ENCODE peak calls at places on chromosomes 12 and 14, in seven cellular contexts. X, H, I, T, M, N and K are unnamed samples.

GRCh38 chr14:68718033-68718725 is 74.7 kb downstream of the ZFP36L1 start:
- DNase-seq in X (peak; percentile 33), H (peak; percentile 54), I (no peak), T (no peak), M (no peak), N (no peak), K (no peak)

GRCh38 chr12:57452937-57453509 is 2.1 kb upstream of the INHBE start:
- DNase-seq in X (peak; percentile 72), H (peak; percentile 40), I (peak; percentile 81), T (no peak), M (peak; percentile 93), N (no peak), K (peak; percentile 88)

GRCh38 chr14:55356913-55357312 is 54.7 kb downstream of the ATG14 start:
- DNase-seq in X (no peak), H (no peak), I (no peak), T (no peak), M (no peak), N (no peak), K (no peak)

GRCh38 chr14:39376671-39377403 is 55.4 kb downstream of the FBXO33 start:
- DNase-seq in X (no peak), H (no peak), I (peak; percentile 66), T (no peak), M (no peak), N (no peak), K (peak; percentile 45)

GRCh38 chr12:674272-674781 is 11.1 kb upstream of the NINJ2 start:
- DNase-seq in X (peak; percentile 98), H (peak; percentile 90), I (no peak), T (no peak), M (no peak), N (peak; percentile 9), K (no peak)

GRCh38 chr14:32896979-32897723 is 41.5 kb upstream of the NPAS3 start:
- DNase-seq in X (no peak), H (peak; percentile 1), I (peak; percentile 39), T (no peak), M (no peak), N (no peak), K (peak; percentile 55)

GRCh38 chr12:51482808-51483532 is 58.3 kb downstream of the SLC4A8 start:
- DNase-seq in X (peak; percentile 30), H (peak; percentile 77), I (peak; percentile 4), T (no peak), M (no peak), N (no peak), K (no peak)

GRCh38 chr12:39077226-39077625 is 171.8 kb upstream of the CPNE8 start:
- DNase-seq in X (no peak), H (no peak), I (no peak), T (no peak), M (no peak), N (no peak), K (peak; percentile 3)

GRCh38 chr14:72801381-72801812 is 92.5 kb downstream of the DPF3 start:
- DNase-seq in X (peak; percentile 24), H (no peak), I (peak; percentile 88), T (peak; percentile 54), M (no peak), N (no peak), K (peak; percentile 91)

GRCh38 chr12:54648265-54648664 is at the start of gene DCD:
- DNase-seq in X (no peak), H (no peak), I (no peak), T (no peak), M (no peak), N (no peak), K (no peak)

GRCh38 chr14:89702151-89702936 is 252.2 kb downstream of the EFCAB11 start:
- DNase-seq in X (peak; percentile 12), H (no peak), I (peak; percentile 52), T (peak; percentile 90), M (no peak), N (no peak), K (peak; percentile 35)

GRCh38 chr12:75409833-75410232 is 18.9 kb downstream of the GLIPR1L2 start:
- DNase-seq in X (no peak), H (no peak), I (no peak), T (no peak), M (no peak), N (no peak), K (no peak)

GRCh38 chr12:57430117-57430930 is 519 bp downstream of the R3HDM2 start:
- DNase-seq in X (no peak), H (peak; percentile 52), I (peak; percentile 51), T (no peak), M (peak; percentile 67), N (peak; percentile 10), K (peak; percentile 45)

GRCh38 chr12:63150255-63151060 is 543 bp downstream of the AVPR1A start:
- DNase-seq in X (no peak), H (peak; percentile 2), I (no peak), T (no peak), M (peak; percentile 79), N (no peak), K (no peak)

GRCh38 chr14:69664190-69664742 is 52.9 kb downstream of the SUSD6 start:
- DNase-seq in X (no peak), H (no peak), I (no peak), T (no peak), M (no peak), N (no peak), K (no peak)

GRCh38 chr12:11727133-11727664 is 77.7 kb downstream of the ETV6 start:
- DNase-seq in X (peak; percentile 57), H (peak; percentile 36), I (no peak), T (no peak), M (no peak), N (no peak), K (peak; percentile 67)

GRCh38 chr14:102593841-102594170 is 1.4 kb downstream of the RCOR1 start:
- DNase-seq in X (no peak), H (no peak), I (peak; percentile 25), T (no peak), M (no peak), N (no peak), K (no peak)

GRCh38 chr12:86669010-86669409 is 412.8 kb upstream of the MGAT4C start:
- DNase-seq in X (no peak), H (no peak), I (no peak), T (no peak), M (no peak), N (no peak), K (no peak)

GRCh38 chr12:104667139-104667538 is 210.4 kb downstream of the CHST11 start:
- DNase-seq in X (no peak), H (no peak), I (peak; percentile 87), T (no peak), M (no peak), N (no peak), K (no peak)